ENCODE peak calls at places on chromosomes 12 and 14, in five cellular contexts. W is endothelial cell of umbilical vein, Z is K562, G is HepG2, T is GM12878. S is an unnamed sample.

GRCh38 chr12:102728506-102729242 is 188.4 kb downstream of the PAH start:
- DNase-seq in W (no peak), Z (no peak), G (no peak), T (peak), S (no peak)

GRCh38 chr14:50812856-50813543 is 18.0 kb downstream of the NIN start:
- DNase-seq in W (no peak), Z (no peak), G (no peak), T (no peak), S (no peak)

GRCh38 chr12:101862245-101862644 is 15.1 kb upstream of the DRAM1 start:
- DNase-seq in W (no peak), Z (no peak), G (no peak), T (no peak), S (no peak)

GRCh38 chr12:1935700-1936378 is 17.4 kb upstream of the CACNA2D4 start:
- DNase-seq in W (no peak), Z (no peak), G (no peak), T (no peak), S (no peak)

GRCh38 chr12:76863005-76863670 is 15.7 kb downstream of the CSRP2 start:
- DNase-seq in W (no peak), Z (no peak), G (no peak), T (no peak), S (no peak)

GRCh38 chr14:22567437-22567836 is 21.6 kb downstream of the DAD1 start:
- DNase-seq in W (no peak), Z (no peak), G (no peak), T (no peak), S (no peak)

GRCh38 chr14:22807432-22808087 is 7.7 kb downstream of the SLC7A7 start:
- DNase-seq in W (no peak), Z (no peak), G (peak), T (no peak), S (no peak)

GRCh38 chr12:14394317-14395058 is 29.0 kb downstream of the ATF7IP start:
- DNase-seq in W (peak), Z (peak), G (peak), T (peak), S (peak)

GRCh38 chr12:79331870-79332269 is 358.9 kb downstream of the PAWR start:
- DNase-seq in W (no peak), Z (no peak), G (no peak), T (no peak), S (no peak)

GRCh38 chr12:112833272-112833671 is 41.7 kb downstream of the RPH3A start:
- DNase-seq in W (no peak), Z (no peak), G (peak), T (no peak), S (peak)

GRCh38 chr12:54593135-54593534 is 4.7 kb upstream of the PPP1R1A start:
- DNase-seq in W (no peak), Z (no peak), G (no peak), T (no peak), S (no peak)

GRCh38 chr12:62947364-62947763 is 12.4 kb upstream of the PPM1H start:
- DNase-seq in W (no peak), Z (no peak), G (no peak), T (no peak), S (no peak)

GRCh38 chr12:103928736-103929050 is 1.5 kb upstream of the HSP90B1 start:
- DNase-seq in W (no peak), Z (no peak), G (no peak), T (peak), S (no peak)

GRCh38 chr12:107092669-107093546 is 441 bp downstream of the CRY1 start:
- DNase-seq in W (peak), Z (peak), G (peak), T (no peak), S (peak)

GRCh38 chr14:24954037-24954696 is 95.8 kb downstream of the STXBP6 start:
- DNase-seq in W (no peak), Z (no peak), G (no peak), T (peak), S (no peak)

GRCh38 chr14:99754141-99755067 is 38.8 kb upstream of the EML1 start:
- DNase-seq in W (peak), Z (no peak), G (no peak), T (no peak), S (no peak)

GRCh38 chr14:74620497-74620921 is 8.5 kb upstream of the LTBP2 start:
- DNase-seq in W (peak), Z (peak), G (peak), T (no peak), S (peak)

GRCh38 chr14:104239866-104240301 is 101.5 kb downstream of the KIF26A start:
- DNase-seq in W (no peak), Z (no peak), G (no peak), T (no peak), S (no peak)

GRCh38 chr14:54683882-54684794 is 117.2 kb downstream of the SAMD4A start:
- DNase-seq in W (peak), Z (no peak), G (no peak), T (no peak), S (no peak)

GRCh38 chr14:54681819-54682261 is 114.9 kb downstream of the SAMD4A start:
- DNase-seq in W (peak), Z (no peak), G (no peak), T (no peak), S (no peak)

GRCh38 chr14:54676822-54677708 is 110.1 kb downstream of the SAMD4A start:
- DNase-seq in W (peak), Z (no peak), G (no peak), T (no peak), S (peak)

GRCh38 chr14:54682578-54682977 is 115.7 kb downstream of the SAMD4A start:
- DNase-seq in W (peak), Z (no peak), G (no peak), T (no peak), S (no peak)

DNA sequence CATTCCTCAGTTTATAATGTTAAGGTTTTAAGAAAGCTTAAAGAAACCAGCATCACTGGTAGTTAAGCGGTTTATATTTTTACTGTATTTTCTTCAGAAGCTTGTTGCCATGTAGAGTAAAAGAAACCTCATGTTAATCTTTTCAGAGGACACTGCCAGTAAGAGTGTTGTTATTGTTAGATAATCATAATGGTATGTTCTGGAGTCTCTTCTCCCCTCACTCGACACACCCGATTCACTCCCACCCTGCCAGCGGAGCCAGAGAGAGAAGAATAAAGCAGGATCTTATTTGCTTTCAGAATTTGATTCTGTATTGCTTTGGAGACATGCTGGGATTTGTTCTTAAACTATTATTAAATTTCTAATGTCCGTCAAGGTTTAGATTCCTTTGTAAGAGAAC is 113.7 kb downstream of the SAMD4A start:
- DNase-seq in W (no peak), Z (no peak), G (no peak), T (no peak), S (no peak)
- TF ChIP-seq MYC in W (no peak), Z (no peak), G (no peak), T (no peak), S (no peak)

DNA sequence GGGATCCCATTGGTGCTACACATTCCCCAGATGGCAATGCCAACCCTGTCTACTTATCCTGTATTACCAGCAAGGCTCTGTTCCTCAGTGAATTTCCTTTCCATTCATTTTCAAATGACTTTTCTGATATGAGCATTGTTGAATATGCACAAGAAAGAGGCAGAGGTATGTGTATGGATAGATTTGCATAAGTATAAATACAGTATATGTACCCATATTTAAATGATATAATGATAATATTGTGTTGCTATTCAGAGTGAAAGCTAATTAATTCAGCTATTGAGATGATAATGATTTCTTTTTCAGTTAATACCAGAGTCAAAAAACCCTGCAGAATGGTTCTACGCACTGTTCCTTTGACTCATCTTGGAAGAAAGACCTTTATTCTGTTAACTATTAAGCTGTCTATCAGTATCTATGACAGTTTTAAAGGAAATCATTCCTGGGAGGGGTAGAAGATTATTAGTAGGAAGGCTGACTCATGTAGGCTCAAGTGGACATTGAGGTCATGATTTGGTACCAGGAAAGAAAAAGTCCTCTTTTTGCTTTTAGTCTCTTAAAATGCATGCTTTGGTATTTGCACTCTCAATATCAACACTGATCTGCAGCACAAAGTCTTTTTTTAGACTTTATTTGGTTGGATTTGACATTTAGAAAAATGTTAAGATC is 44.9 kb upstream of the GAS2L3 start:
- DNase-seq in W (no peak), Z (no peak), G (no peak), T (no peak), S (peak)
- TF ChIP-seq MYC in W (no peak), Z (no peak), G (no peak), T (no peak), S (no peak)

GRCh38 chr14:35387209-35387608 is 17.3 kb downstream of the NFKBIA start:
- DNase-seq in W (no peak), Z (no peak), G (no peak), T (no peak), S (no peak)

GRCh38 chr14:35383569-35384385 is 20.8 kb downstream of the NFKBIA start:
- DNase-seq in W (no peak), Z (no peak), G (no peak), T (no peak), S (no peak)

GRCh38 chr14:35384386-35385041 is 20.0 kb downstream of the NFKBIA start:
- DNase-seq in W (peak), Z (no peak), G (peak), T (no peak), S (peak)

GRCh38 chr14:35386673-35387125 is 17.9 kb downstream of the NFKBIA start:
- DNase-seq in W (no peak), Z (no peak), G (no peak), T (no peak), S (no peak)

DNA sequence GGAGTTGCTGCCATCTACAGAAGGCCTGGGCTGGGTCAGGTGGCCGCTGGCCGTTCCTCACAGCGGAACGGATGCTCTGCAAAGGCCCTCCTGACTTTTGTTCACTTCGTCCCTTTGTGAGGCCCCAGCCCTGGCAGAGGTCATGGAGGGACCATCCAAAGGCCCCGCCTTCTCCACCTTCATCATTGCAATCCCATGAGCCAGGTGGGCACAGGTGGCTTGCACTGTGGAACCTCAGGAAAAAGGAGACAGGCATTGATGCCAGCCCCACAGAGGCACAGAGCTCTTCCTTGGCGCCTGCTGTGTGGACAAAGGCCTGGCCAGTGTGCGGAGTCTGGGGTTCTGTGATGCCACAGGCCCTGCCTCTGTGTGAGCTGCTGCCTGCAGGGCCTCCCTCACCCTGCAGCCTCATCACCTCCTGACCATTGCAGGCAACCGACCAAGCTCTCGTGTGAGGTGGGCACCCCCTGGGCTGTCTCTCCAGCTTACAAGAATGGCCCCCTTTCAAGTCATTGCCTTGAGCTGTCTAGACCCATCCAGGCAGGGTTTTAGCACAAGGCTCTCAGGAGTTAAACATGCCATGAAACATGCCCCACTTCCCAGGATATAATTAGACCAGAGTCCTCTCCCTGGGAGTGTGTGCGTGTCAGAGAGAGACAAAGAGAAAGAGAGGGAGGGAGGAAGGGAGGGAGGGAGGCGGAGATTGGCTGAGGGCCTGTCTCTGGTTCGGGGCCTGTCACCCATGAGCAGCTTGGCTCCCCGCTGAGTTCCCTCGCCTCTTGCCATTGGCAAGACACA is 19.3 kb downstream of the NFKBIA start:
- DNase-seq in W (peak), Z (peak), G (peak), T (no peak), S (peak)
- TF ChIP-seq MYC in W (no peak), Z (no peak), G (peak), T (no peak), S (no peak)

GRCh38 chr14:77638738-77639137 is 22.3 kb upstream of the SPTLC2 start:
- DNase-seq in W (peak), Z (no peak), G (no peak), T (no peak), S (no peak)
- TF ChIP-seq MYC in W (no peak), Z (no peak), G (no peak), T (no peak), S (no peak)

GRCh38 chr12:111068281-111068680 is 147.9 kb upstream of the MYL2 start:
- DNase-seq in W (no peak), Z (no peak), G (no peak), T (no peak), S (no peak)
- TF ChIP-seq MYC in W (no peak), Z (no peak), G (no peak), T (no peak), S (no peak)

GRCh38 chr14:39731912-39732311 is 299.7 kb upstream of the FBXO33 start:
- DNase-seq in W (no peak), Z (no peak), G (peak), T (no peak), S (peak)

GRCh38 chr14:39739796-39740195 is 307.6 kb upstream of the FBXO33 start:
- DNase-seq in W (no peak), Z (no peak), G (no peak), T (no peak), S (no peak)

GRCh38 chr14:39733741-39734140 is 301.5 kb upstream of the FBXO33 start:
- DNase-seq in W (no peak), Z (no peak), G (no peak), T (no peak), S (no peak)

GRCh38 chr14:39734306-39734705 is 302.1 kb upstream of the FBXO33 start:
- DNase-seq in W (no peak), Z (no peak), G (no peak), T (no peak), S (no peak)
- TF ChIP-seq MYC in W (no peak), Z (no peak), G (no peak), T (no peak), S (no peak)

GRCh38 chr12:56591111-56591510 is 39.0 kb downstream of the BAZ2A start:
- DNase-seq in W (no peak), Z (no peak), G (no peak), T (no peak), S (no peak)
- TF ChIP-seq MYC in W (no peak), Z (no peak), G (no peak), T (no peak), S (no peak)

GRCh38 chr14:54332490-54332889 is 64.3 kb upstream of the CDKN3 start:
- DNase-seq in W (no peak), Z (no peak), G (no peak), T (no peak), S (no peak)

GRCh38 chr14:54331516-54331915 is 65.3 kb upstream of the CDKN3 start:
- DNase-seq in W (peak), Z (no peak), G (no peak), T (no peak), S (no peak)

GRCh38 chr14:54330876-54331275 is 65.9 kb upstream of the CDKN3 start:
- DNase-seq in W (peak), Z (no peak), G (no peak), T (no peak), S (no peak)

GRCh38 chr14:54325766-54326165 is 71.0 kb upstream of the CDKN3 start:
- DNase-seq in W (no peak), Z (no peak), G (no peak), T (no peak), S (no peak)

DNA sequence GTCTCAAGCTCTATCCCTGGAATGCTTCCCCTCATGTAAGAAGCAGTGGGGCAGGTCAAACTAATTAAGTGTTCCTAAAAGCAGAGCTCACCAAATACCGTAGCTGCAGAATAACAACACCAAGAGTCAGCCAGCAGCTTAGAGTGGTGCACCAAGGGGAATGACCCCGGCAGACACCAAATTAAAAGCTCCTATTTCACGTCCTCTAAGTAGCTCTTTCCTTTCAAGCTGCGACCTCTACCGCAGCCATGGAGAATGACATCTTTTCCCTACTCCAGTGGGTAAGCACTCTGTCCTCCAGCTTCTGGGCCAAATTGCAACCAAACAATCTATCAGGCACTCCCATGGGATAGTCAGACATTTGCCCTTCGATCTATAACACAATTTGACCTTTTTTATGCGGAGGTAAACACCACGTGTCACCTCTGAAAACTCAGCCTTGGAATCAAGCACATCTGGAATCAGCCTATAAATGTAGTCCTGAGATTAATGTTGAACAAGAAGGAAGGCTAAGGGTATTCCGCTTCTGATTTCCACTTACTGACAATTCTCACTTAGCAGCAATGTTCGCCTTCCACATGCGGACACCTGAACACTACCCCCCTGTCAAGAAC is 67.6 kb upstream of the CDKN3 start:
- DNase-seq in W (peak), Z (peak), G (peak), T (no peak), S (peak)
- TF ChIP-seq MYC in W (no peak), Z (no peak), G (no peak), T (no peak), S (no peak)

GRCh38 chr14:60349663-60350365 is 100.8 kb downstream of the PPM1A start:
- DNase-seq in W (peak), Z (peak), G (peak), T (no peak), S (peak)
- TF ChIP-seq MYC in W (no peak), Z (no peak), G (no peak), T (no peak), S (no peak)

S was measured in A549.